ENCODE peak calls at places on chromosomes 6 and 20, in four cellular contexts. M, U, V and R are unnamed samples.

GRCh38 chr6:3825331-3825831 is 23.8 kb upstream of the FAM50B start:
- DNase-seq in M (peak; percentile 42), U (peak; percentile 44), V (no peak), R (peak; percentile 69)

GRCh38 chr6:74567891-74568290 is 638.0 kb downstream of the COL12A1 start:
- DNase-seq in M (no peak), U (no peak), V (no peak), R (no peak)

GRCh38 chr6:30981942-30982772 is 1.4 kb upstream of the MUC21 start:
- DNase-seq in U (peak; percentile 23), M (peak; percentile 78), V (peak; percentile 39), R (peak; percentile 73)

GRCh38 chr6:42423244-42423643 is 28.5 kb downstream of the TRERF1 start:
- DNase-seq in V (no peak), M (no peak), U (no peak), R (no peak)

GRCh38 chr6:31752739-31753319 is 9.6 kb upstream of the SAPCD1 start:
- DNase-seq in U (no peak), M (peak; percentile 66), V (no peak), R (no peak)

GRCh38 chr20:10960416-10960815 is 286.6 kb upstream of the JAG1 start:
- DNase-seq in M (no peak), V (no peak), U (no peak), R (no peak)

GRCh38 chr20:53260591-53260990 is 288.4 kb downstream of the TSHZ2 start:
- DNase-seq in U (no peak), V (no peak), M (no peak), R (no peak)

GRCh38 chr20:49676581-49677291 is 36.9 kb downstream of the B4GALT5 start:
- DNase-seq in U (no peak), M (peak; percentile 56), V (no peak), R (peak; percentile 17)

GRCh38 chr6:87473419-87473903 is 687 bp downstream of the SLC35A1 start:
- DNase-seq in V (no peak), M (peak; percentile 47), U (no peak), R (no peak)

GRCh38 chr6:6057442-6058053 is 50.8 kb upstream of the NRN1 start:
- DNase-seq in U (no peak), V (no peak), M (peak; percentile 21), R (no peak)

GRCh38 chr6:44074383-44075136 is 52.7 kb downstream of the MRPL14 start:
- DNase-seq in M (peak; percentile 82), U (peak; percentile 78), V (peak; percentile 61), R (peak; percentile 74)

GRCh38 chr6:35185302-35185681 is 28.5 kb upstream of the SCUBE3 start:
- DNase-seq in M (peak; percentile 28), U (peak; percentile 56), V (no peak), R (no peak)

GRCh38 chr20:13822459-13822858 is 37.6 kb downstream of the NDUFAF5 start:
- DNase-seq in V (no peak), M (no peak), U (no peak), R (no peak)

GRCh38 chr6:17869753-17870050 is 117.7 kb downstream of the KIF13A start:
- DNase-seq in U (no peak), M (no peak), V (no peak), R (no peak)

GRCh38 chr6:110484321-110484720 is 7.9 kb upstream of the SLC22A16 start:
- DNase-seq in V (no peak), M (peak; percentile 54), U (no peak), R (no peak)

GRCh38 chr20:12554416-12554815 is 454.4 kb upstream of the SPTLC3 start:
- DNase-seq in M (no peak), U (no peak), V (no peak), R (no peak)

GRCh38 chr20:23637282-23638221 is at the start of gene CST3:
- DNase-seq in M (peak; percentile 88), U (peak; percentile 93), V (peak; percentile 63), R (peak; percentile 88)

GRCh38 chr20:23636908-23637281 is 860 bp downstream of the CST3 start:
- DNase-seq in M (no peak), V (no peak), U (no peak), R (no peak)

GRCh38 chr20:23634985-23635767 is 2.6 kb downstream of the CST3 start:
- DNase-seq in U (no peak), M (no peak), V (no peak), R (no peak)

GRCh38 chr20:23638309-23638708 is 554 bp upstream of the CST3 start:
- DNase-seq in M (no peak), V (no peak), U (no peak), R (no peak)

DNA sequence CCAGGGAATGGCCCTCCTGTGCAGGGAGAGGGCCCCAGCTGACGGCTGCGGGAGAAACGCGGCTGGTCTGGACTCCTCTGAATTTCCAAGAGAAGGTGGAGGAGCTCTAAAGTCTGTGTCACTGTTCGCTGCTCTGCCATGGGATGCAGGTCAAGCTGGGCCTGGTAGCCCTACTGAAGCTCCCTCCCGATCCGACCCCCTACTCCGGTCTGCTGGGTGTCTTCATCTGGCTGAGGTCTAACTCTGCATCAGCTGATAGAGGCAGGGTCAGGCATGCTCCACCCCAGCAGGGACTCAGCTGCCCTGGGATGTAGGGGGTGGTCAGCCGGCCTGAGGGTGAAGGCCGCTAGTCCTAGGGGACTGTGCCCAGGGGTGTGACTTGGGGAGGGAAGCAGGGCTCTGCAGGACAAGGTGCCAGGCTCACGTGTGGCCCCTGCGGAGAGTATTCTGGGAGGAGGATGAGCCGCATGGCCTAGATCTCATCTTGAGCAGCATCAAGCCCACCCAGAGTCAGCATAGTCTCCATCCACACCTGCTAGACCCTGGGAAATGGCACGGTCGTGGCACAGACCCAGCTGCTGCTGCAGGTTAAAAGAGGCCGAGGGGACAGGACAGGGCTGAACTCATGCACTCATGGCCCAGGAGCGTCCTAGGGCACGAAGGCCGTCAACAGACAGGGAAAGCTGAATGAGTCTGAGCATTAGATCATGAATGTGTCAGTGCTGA is 1.4 kb downstream of the CST3 start:
- DNase-seq in U (no peak), V (no peak), M (no peak), R (no peak)
- H3K4me3 ChIP-seq in U (peak overlapping the region; percentile 87), V (peak overlapping the region; percentile 83), M (peak overlapping the region; percentile 75), R (peak overlapping the region; percentile 83)

GRCh38 chr6:77707603-77708002 is 54.8 kb downstream of the MEI4 start:
- DNase-seq in U (no peak), M (no peak), V (no peak), R (no peak)
- TF ChIP-seq CTCF in U (no peak), M (no peak), V (no peak), R (no peak)

DNA sequence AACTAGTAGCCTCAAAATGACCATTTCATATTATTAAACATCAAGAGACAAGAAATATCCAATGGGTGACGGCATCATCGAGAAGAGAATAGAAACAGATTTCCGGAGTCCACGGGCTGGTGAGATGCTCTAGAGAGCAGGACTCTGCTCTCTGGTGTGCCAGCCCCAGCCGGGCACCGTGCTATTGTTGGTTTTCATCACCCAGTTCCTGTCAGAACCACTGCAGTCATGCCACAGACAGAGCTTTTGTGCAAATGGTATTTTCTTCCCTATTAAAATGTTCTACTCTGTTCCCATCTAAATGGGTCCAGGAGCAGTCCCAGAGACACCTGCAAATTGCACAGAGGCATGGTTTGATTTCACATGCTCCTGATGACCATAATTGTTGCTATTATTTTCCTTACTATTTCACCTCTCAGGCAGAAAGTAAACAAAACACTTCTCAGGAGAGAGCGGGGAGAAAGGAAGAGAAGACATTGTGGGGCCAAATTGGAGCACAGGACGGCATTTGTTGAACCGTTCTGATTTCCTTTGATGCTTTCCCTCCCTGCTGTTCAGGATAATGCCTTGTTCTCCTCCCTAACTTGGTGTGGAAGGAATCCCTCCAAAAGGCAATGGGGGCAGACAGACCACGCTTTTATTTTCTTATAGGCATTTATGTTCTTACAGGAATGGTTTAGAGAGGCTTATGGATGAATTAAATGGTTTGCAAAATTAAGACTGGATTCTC is 11.4 kb upstream of the RAMACL start:
- DNase-seq in M (no peak), V (no peak), U (no peak), R (no peak)
- H3K27ac ChIP-seq in M (peak overlapping the region; percentile 96), V (peak overlapping the region; percentile 72), U (no peak overlapping the region), R (peak overlapping the region; percentile 89)

GRCh38 chr6:156781882-156782631 is 4.9 kb downstream of the ARID1B start:
- DNase-seq in M (peak; percentile 45), V (no peak), U (no peak), R (no peak)
- H3K4me3 ChIP-seq in M (peak overlapping the region; percentile 48), V (peak overlapping the region; percentile 89), U (peak overlapping the region; percentile 98), R (peak overlapping the region; percentile 23)

GRCh38 chr6:96900873-96901272 is 3.2 kb upstream of the NDUFAF4 start:
- DNase-seq in M (no peak), V (no peak), U (no peak), R (no peak)

GRCh38 chr6:96897396-96898240 is at the start of gene NDUFAF4:
- DNase-seq in M (peak; percentile 94), V (peak; percentile 81), U (peak; percentile 97), R (peak; percentile 97)

GRCh38 chr6:96899599-96899998 is 1.9 kb upstream of the NDUFAF4 start:
- DNase-seq in U (no peak), M (peak; percentile 2), V (no peak), R (no peak)

GRCh38 chr6:96898241-96898851 is 655 bp upstream of the NDUFAF4 start:
- DNase-seq in M (peak; percentile 48), U (no peak), V (no peak), R (no peak)

GRCh38 chr6:96899019-96899418 is 1.3 kb upstream of the NDUFAF4 start:
- DNase-seq in V (peak; percentile 6), M (peak; percentile 73), U (peak; percentile 28), R (peak; percentile 27)
- TF ChIP-seq CTCF in V (peak; percentile 57), M (peak; percentile 61), U (peak; percentile 32), R (peak; percentile 26)

GRCh38 chr6:127302728-127303675 is 36.3 kb downstream of the RNF146 start:
- DNase-seq in U (peak; percentile 28), V (no peak), M (peak; percentile 65), R (peak; percentile 22)

GRCh38 chr6:127299522-127300240 is 33.0 kb downstream of the RNF146 start:
- DNase-seq in M (no peak), U (no peak), V (no peak), R (no peak)

GRCh38 chr6:127303917-127304316 is 37.3 kb downstream of the RNF146 start:
- DNase-seq in V (no peak), U (no peak), M (no peak), R (no peak)

GRCh38 chr6:127300411-127300810 is 33.7 kb downstream of the RNF146 start:
- DNase-seq in U (no peak), M (peak; percentile 70), V (peak; percentile 72), R (no peak)

DNA sequence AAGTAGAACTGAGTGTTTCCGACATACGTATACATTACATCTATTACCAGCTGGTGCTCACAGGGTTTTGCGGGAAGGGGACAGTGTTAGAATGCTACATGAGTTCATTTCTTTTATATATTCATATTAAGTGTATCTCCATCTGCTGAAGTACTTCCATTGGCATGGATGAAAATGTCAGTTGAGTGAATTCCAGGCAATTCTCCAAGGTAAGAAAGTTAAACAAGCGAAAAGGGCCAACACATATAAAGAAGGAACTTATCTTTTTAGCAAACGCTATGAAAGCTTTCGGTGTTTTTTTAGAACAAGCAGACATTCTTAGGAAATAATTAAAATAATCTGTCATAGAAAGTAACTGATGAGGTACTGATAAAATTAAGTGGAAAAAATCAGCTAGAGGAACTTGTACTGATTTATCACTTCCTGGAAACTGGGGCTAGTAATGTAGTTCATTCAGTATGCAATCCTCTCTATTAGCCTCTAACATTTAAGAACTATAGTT is 34.6 kb downstream of the RNF146 start:
- DNase-seq in M (peak; percentile 53), V (no peak), U (no peak), R (no peak)
- H3K27ac ChIP-seq in M (no peak overlapping the region), V (no peak overlapping the region), U (no peak overlapping the region), R (no peak overlapping the region)

DNA sequence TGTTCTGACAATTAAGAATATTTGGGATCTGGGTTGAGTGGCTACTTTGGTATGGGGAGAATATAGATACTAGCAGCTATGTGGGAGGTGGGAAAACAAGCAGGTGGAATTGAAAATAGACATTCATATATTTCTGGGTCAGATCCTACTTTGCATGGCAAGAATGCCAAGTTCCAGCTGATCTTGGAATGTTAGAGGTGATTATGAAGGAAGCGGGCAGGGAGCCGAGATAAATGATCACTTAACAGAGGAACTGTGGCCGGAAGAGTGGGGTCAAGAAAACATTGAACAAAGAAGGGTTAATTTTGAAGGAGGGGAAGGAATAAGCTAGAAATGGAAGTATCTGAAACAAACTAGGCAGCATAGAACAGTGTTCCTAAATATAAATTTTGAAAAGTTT is 15.4 kb downstream of the PLCB1 start:
- DNase-seq in U (no peak), M (no peak), V (no peak), R (no peak)
- H3K4me3 ChIP-seq in U (no peak overlapping the region), M (no peak overlapping the region), V (no peak overlapping the region), R (no peak overlapping the region)